ENCODE peak calls at places on chromosomes 13 and 19, in eight cellular contexts. One of them, this sample, is unnamed.

GRCh38 chr19:1019980-1020867 is 699 bp downstream of the TMEM259 start:
- DNase-seq in cardiac septum: no peak
- DNase-seq in cerebellum: no peak
- DNase-seq in tibial nerve: no peak
- DNase-seq in CD4-positive, alpha-beta memory T cell: no peak
- DNase-seq in left lung: peak
- DNase-seq in stimulated activated CD4-positive, alpha-beta T cell treated with anti-CD3 and anti-CD28 coated beads, Interleukin-1b, Interleukin-23, amount 100 ng/mL, for 24 hours: no peak
- DNase-seq in stimulated activated naive CD8-positive, alpha-beta T cell treated with anti-CD3 and anti-CD28 coated beads, Interleukin-15, Interleukin-2, amounts not matched to agents 100 U/mL and 50 U/mL, for 24 hours: peak
- DNase-seq in this sample: no peak

GRCh38 chr19:14006766-14007562 is 844 bp upstream of the RFX1 start:
- DNase-seq in cardiac septum: no peak
- DNase-seq in CD4-positive, alpha-beta memory T cell: no peak
- DNase-seq in stimulated activated CD4-positive, alpha-beta T cell treated with anti-CD3 and anti-CD28 coated beads, Interleukin-1b, Interleukin-23, amount 100 ng/mL, for 24 hours: no peak
- DNase-seq in tibial nerve: no peak
- DNase-seq in left lung: peak
- DNase-seq in cerebellum: peak
- DNase-seq in stimulated activated naive CD8-positive, alpha-beta T cell treated with anti-CD3 and anti-CD28 coated beads, Interleukin-15, Interleukin-2, amounts not matched to agents 100 U/mL and 50 U/mL, for 24 hours: peak
- DNase-seq in this sample: no peak

GRCh38 chr19:52229524-52229923 is 39.7 kb downstream of the PPP2R1A start:
- DNase-seq in cerebellum: no peak
- DNase-seq in left lung: no peak
- DNase-seq in stimulated activated CD4-positive, alpha-beta T cell treated with anti-CD3 and anti-CD28 coated beads, Interleukin-1b, Interleukin-23, amount 100 ng/mL, for 24 hours: no peak
- DNase-seq in CD4-positive, alpha-beta memory T cell: no peak
- DNase-seq in stimulated activated naive CD8-positive, alpha-beta T cell treated with anti-CD3 and anti-CD28 coated beads, Interleukin-15, Interleukin-2, amounts not matched to agents 100 U/mL and 50 U/mL, for 24 hours: no peak
- DNase-seq in cardiac septum: no peak
- DNase-seq in tibial nerve: no peak
- DNase-seq in this sample: no peak

GRCh38 chr13:24087611-24088235 is 72.8 kb upstream of the SPATA13 start:
- DNase-seq in left lung: no peak
- DNase-seq in stimulated activated naive CD8-positive, alpha-beta T cell treated with anti-CD3 and anti-CD28 coated beads, Interleukin-15, Interleukin-2, amounts not matched to agents 100 U/mL and 50 U/mL, for 24 hours: no peak
- DNase-seq in cardiac septum: no peak
- DNase-seq in CD4-positive, alpha-beta memory T cell: no peak
- DNase-seq in cerebellum: no peak
- DNase-seq in tibial nerve: no peak
- DNase-seq in stimulated activated CD4-positive, alpha-beta T cell treated with anti-CD3 and anti-CD28 coated beads, Interleukin-1b, Interleukin-23, amount 100 ng/mL, for 24 hours: no peak
- DNase-seq in this sample: no peak

GRCh38 chr19:41407271-41407670 is 9.7 kb downstream of the BCKDHA start:
- DNase-seq in cardiac septum: no peak
- DNase-seq in stimulated activated naive CD8-positive, alpha-beta T cell treated with anti-CD3 and anti-CD28 coated beads, Interleukin-15, Interleukin-2, amounts not matched to agents 100 U/mL and 50 U/mL, for 24 hours: no peak
- DNase-seq in tibial nerve: no peak
- DNase-seq in stimulated activated CD4-positive, alpha-beta T cell treated with anti-CD3 and anti-CD28 coated beads, Interleukin-1b, Interleukin-23, amount 100 ng/mL, for 24 hours: no peak
- DNase-seq in left lung: no peak
- DNase-seq in cerebellum: no peak
- DNase-seq in CD4-positive, alpha-beta memory T cell: no peak
- DNase-seq in this sample: no peak

GRCh38 chr13:44932850-44933251 is 56.4 kb downstream of the NUFIP1 start:
- DNase-seq in left lung: no peak
- DNase-seq in cerebellum: no peak
- DNase-seq in stimulated activated CD4-positive, alpha-beta T cell treated with anti-CD3 and anti-CD28 coated beads, Interleukin-1b, Interleukin-23, amount 100 ng/mL, for 24 hours: no peak
- DNase-seq in tibial nerve: no peak
- DNase-seq in cardiac septum: no peak
- DNase-seq in CD4-positive, alpha-beta memory T cell: no peak
- DNase-seq in stimulated activated naive CD8-positive, alpha-beta T cell treated with anti-CD3 and anti-CD28 coated beads, Interleukin-15, Interleukin-2, amounts not matched to agents 100 U/mL and 50 U/mL, for 24 hours: no peak
- DNase-seq in this sample: no peak

GRCh38 chr13:74907788-74908187 is 574.2 kb downstream of the TBC1D4 start:
- DNase-seq in cardiac septum: no peak
- DNase-seq in CD4-positive, alpha-beta memory T cell: no peak
- DNase-seq in left lung: no peak
- DNase-seq in stimulated activated CD4-positive, alpha-beta T cell treated with anti-CD3 and anti-CD28 coated beads, Interleukin-1b, Interleukin-23, amount 100 ng/mL, for 24 hours: no peak
- DNase-seq in stimulated activated naive CD8-positive, alpha-beta T cell treated with anti-CD3 and anti-CD28 coated beads, Interleukin-15, Interleukin-2, amounts not matched to agents 100 U/mL and 50 U/mL, for 24 hours: no peak
- DNase-seq in tibial nerve: no peak
- DNase-seq in cerebellum: no peak
- DNase-seq in this sample: no peak

GRCh38 chr19:2549701-2550191 is 73.8 kb downstream of the GADD45B start:
- DNase-seq in stimulated activated CD4-positive, alpha-beta T cell treated with anti-CD3 and anti-CD28 coated beads, Interleukin-1b, Interleukin-23, amount 100 ng/mL, for 24 hours: no peak
- DNase-seq in cerebellum: no peak
- DNase-seq in tibial nerve: peak
- DNase-seq in stimulated activated naive CD8-positive, alpha-beta T cell treated with anti-CD3 and anti-CD28 coated beads, Interleukin-15, Interleukin-2, amounts not matched to agents 100 U/mL and 50 U/mL, for 24 hours: no peak
- DNase-seq in CD4-positive, alpha-beta memory T cell: no peak
- DNase-seq in cardiac septum: no peak
- DNase-seq in left lung: peak
- DNase-seq in this sample: no peak

GRCh38 chr13:108993346-108993745 is 363.9 kb downstream of the MYO16 start:
- DNase-seq in tibial nerve: no peak
- DNase-seq in cerebellum: no peak
- DNase-seq in cardiac septum: no peak
- DNase-seq in stimulated activated naive CD8-positive, alpha-beta T cell treated with anti-CD3 and anti-CD28 coated beads, Interleukin-15, Interleukin-2, amounts not matched to agents 100 U/mL and 50 U/mL, for 24 hours: no peak
- DNase-seq in left lung: no peak
- DNase-seq in stimulated activated CD4-positive, alpha-beta T cell treated with anti-CD3 and anti-CD28 coated beads, Interleukin-1b, Interleukin-23, amount 100 ng/mL, for 24 hours: no peak
- DNase-seq in CD4-positive, alpha-beta memory T cell: no peak
- DNase-seq in this sample: no peak

GRCh38 chr13:67048084-67048792 is 181.9 kb downstream of the PCDH9 start:
- DNase-seq in left lung: no peak
- DNase-seq in stimulated activated naive CD8-positive, alpha-beta T cell treated with anti-CD3 and anti-CD28 coated beads, Interleukin-15, Interleukin-2, amounts not matched to agents 100 U/mL and 50 U/mL, for 24 hours: no peak
- DNase-seq in tibial nerve: no peak
- DNase-seq in CD4-positive, alpha-beta memory T cell: no peak
- DNase-seq in cerebellum: no peak
- DNase-seq in stimulated activated CD4-positive, alpha-beta T cell treated with anti-CD3 and anti-CD28 coated beads, Interleukin-1b, Interleukin-23, amount 100 ng/mL, for 24 hours: no peak
- DNase-seq in cardiac septum: no peak
- DNase-seq in this sample: no peak

GRCh38 chr19:50649433-50650391 is at the start of gene C19orf81:
- DNase-seq in stimulated activated naive CD8-positive, alpha-beta T cell treated with anti-CD3 and anti-CD28 coated beads, Interleukin-15, Interleukin-2, amounts not matched to agents 100 U/mL and 50 U/mL, for 24 hours: no peak
- DNase-seq in left lung: no peak
- DNase-seq in tibial nerve: no peak
- DNase-seq in cerebellum: peak
- DNase-seq in stimulated activated CD4-positive, alpha-beta T cell treated with anti-CD3 and anti-CD28 coated beads, Interleukin-1b, Interleukin-23, amount 100 ng/mL, for 24 hours: no peak
- DNase-seq in cardiac septum: no peak
- DNase-seq in CD4-positive, alpha-beta memory T cell: no peak
- DNase-seq in this sample: peak

GRCh38 chr19:16206046-16206605 is 8.4 kb downstream of the AP1M1 start:
- DNase-seq in cerebellum: no peak
- DNase-seq in cardiac septum: peak
- DNase-seq in stimulated activated naive CD8-positive, alpha-beta T cell treated with anti-CD3 and anti-CD28 coated beads, Interleukin-15, Interleukin-2, amounts not matched to agents 100 U/mL and 50 U/mL, for 24 hours: no peak
- DNase-seq in tibial nerve: no peak
- DNase-seq in left lung: no peak
- DNase-seq in CD4-positive, alpha-beta memory T cell: no peak
- DNase-seq in stimulated activated CD4-positive, alpha-beta T cell treated with anti-CD3 and anti-CD28 coated beads, Interleukin-1b, Interleukin-23, amount 100 ng/mL, for 24 hours: no peak
- DNase-seq in this sample: no peak

GRCh38 chr19:49475995-49476880 is 2.2 kb downstream of the FLT3LG start:
- DNase-seq in CD4-positive, alpha-beta memory T cell: peak
- DNase-seq in stimulated activated naive CD8-positive, alpha-beta T cell treated with anti-CD3 and anti-CD28 coated beads, Interleukin-15, Interleukin-2, amounts not matched to agents 100 U/mL and 50 U/mL, for 24 hours: peak
- DNase-seq in stimulated activated CD4-positive, alpha-beta T cell treated with anti-CD3 and anti-CD28 coated beads, Interleukin-1b, Interleukin-23, amount 100 ng/mL, for 24 hours: no peak
- DNase-seq in cardiac septum: no peak
- DNase-seq in cerebellum: no peak
- DNase-seq in tibial nerve: no peak
- DNase-seq in left lung: no peak
- DNase-seq in this sample: peak

GRCh38 chr13:49444517-49445395 is 682 bp downstream of the SETDB2 start:
- DNase-seq in stimulated activated CD4-positive, alpha-beta T cell treated with anti-CD3 and anti-CD28 coated beads, Interleukin-1b, Interleukin-23, amount 100 ng/mL, for 24 hours: no peak
- DNase-seq in stimulated activated naive CD8-positive, alpha-beta T cell treated with anti-CD3 and anti-CD28 coated beads, Interleukin-15, Interleukin-2, amounts not matched to agents 100 U/mL and 50 U/mL, for 24 hours: peak
- DNase-seq in CD4-positive, alpha-beta memory T cell: peak
- DNase-seq in cerebellum: peak
- DNase-seq in tibial nerve: no peak
- DNase-seq in left lung: no peak
- DNase-seq in cardiac septum: no peak
- DNase-seq in this sample: peak

GRCh38 chr13:39040206-39040605 is 1.9 kb downstream of the NHLRC3 start:
- DNase-seq in tibial nerve: no peak
- DNase-seq in cardiac septum: no peak
- DNase-seq in stimulated activated CD4-positive, alpha-beta T cell treated with anti-CD3 and anti-CD28 coated beads, Interleukin-1b, Interleukin-23, amount 100 ng/mL, for 24 hours: no peak
- DNase-seq in left lung: no peak
- DNase-seq in cerebellum: no peak
- DNase-seq in CD4-positive, alpha-beta memory T cell: no peak
- DNase-seq in stimulated activated naive CD8-positive, alpha-beta T cell treated with anti-CD3 and anti-CD28 coated beads, Interleukin-15, Interleukin-2, amounts not matched to agents 100 U/mL and 50 U/mL, for 24 hours: no peak
- DNase-seq in this sample: no peak

GRCh38 chr19:35295792-35296462 is 4.0 kb downstream of the MAG start:
- DNase-seq in CD4-positive, alpha-beta memory T cell: peak
- DNase-seq in stimulated activated CD4-positive, alpha-beta T cell treated with anti-CD3 and anti-CD28 coated beads, Interleukin-1b, Interleukin-23, amount 100 ng/mL, for 24 hours: no peak
- DNase-seq in left lung: no peak
- DNase-seq in stimulated activated naive CD8-positive, alpha-beta T cell treated with anti-CD3 and anti-CD28 coated beads, Interleukin-15, Interleukin-2, amounts not matched to agents 100 U/mL and 50 U/mL, for 24 hours: peak
- DNase-seq in tibial nerve: no peak
- DNase-seq in cerebellum: no peak
- DNase-seq in cardiac septum: no peak
- DNase-seq in this sample: no peak

GRCh38 chr13:85812282-85812681 is 13.1 kb upstream of the SLITRK6 start:
- DNase-seq in cerebellum: no peak
- DNase-seq in CD4-positive, alpha-beta memory T cell: no peak
- DNase-seq in left lung: no peak
- DNase-seq in stimulated activated CD4-positive, alpha-beta T cell treated with anti-CD3 and anti-CD28 coated beads, Interleukin-1b, Interleukin-23, amount 100 ng/mL, for 24 hours: no peak
- DNase-seq in tibial nerve: no peak
- DNase-seq in cardiac septum: no peak
- DNase-seq in stimulated activated naive CD8-positive, alpha-beta T cell treated with anti-CD3 and anti-CD28 coated beads, Interleukin-15, Interleukin-2, amounts not matched to agents 100 U/mL and 50 U/mL, for 24 hours: no peak
- DNase-seq in this sample: no peak

GRCh38 chr19:21848706-21849105 is 12.7 kb upstream of the ZNF43 start:
- DNase-seq in stimulated activated CD4-positive, alpha-beta T cell treated with anti-CD3 and anti-CD28 coated beads, Interleukin-1b, Interleukin-23, amount 100 ng/mL, for 24 hours: no peak
- DNase-seq in tibial nerve: no peak
- DNase-seq in left lung: no peak
- DNase-seq in stimulated activated naive CD8-positive, alpha-beta T cell treated with anti-CD3 and anti-CD28 coated beads, Interleukin-15, Interleukin-2, amounts not matched to agents 100 U/mL and 50 U/mL, for 24 hours: no peak
- DNase-seq in CD4-positive, alpha-beta memory T cell: no peak
- DNase-seq in cardiac septum: no peak
- DNase-seq in cerebellum: no peak
- DNase-seq in this sample: no peak

GRCh38 chr13:101157261-101157660 is 259.0 kb downstream of the NALCN start:
- DNase-seq in tibial nerve: no peak
- DNase-seq in cerebellum: no peak
- DNase-seq in CD4-positive, alpha-beta memory T cell: no peak
- DNase-seq in left lung: no peak
- DNase-seq in stimulated activated naive CD8-positive, alpha-beta T cell treated with anti-CD3 and anti-CD28 coated beads, Interleukin-15, Interleukin-2, amounts not matched to agents 100 U/mL and 50 U/mL, for 24 hours: no peak
- DNase-seq in cardiac septum: no peak
- DNase-seq in stimulated activated CD4-positive, alpha-beta T cell treated with anti-CD3 and anti-CD28 coated beads, Interleukin-1b, Interleukin-23, amount 100 ng/mL, for 24 hours: no peak
- DNase-seq in this sample: no peak

GRCh38 chr13:41691276-41691675 is 233.9 kb downstream of the RGCC start:
- DNase-seq in stimulated activated CD4-positive, alpha-beta T cell treated with anti-CD3 and anti-CD28 coated beads, Interleukin-1b, Interleukin-23, amount 100 ng/mL, for 24 hours: no peak
- DNase-seq in tibial nerve: no peak
- DNase-seq in stimulated activated naive CD8-positive, alpha-beta T cell treated with anti-CD3 and anti-CD28 coated beads, Interleukin-15, Interleukin-2, amounts not matched to agents 100 U/mL and 50 U/mL, for 24 hours: no peak
- DNase-seq in left lung: no peak
- DNase-seq in cardiac septum: no peak
- DNase-seq in CD4-positive, alpha-beta memory T cell: no peak
- DNase-seq in cerebellum: no peak
- DNase-seq in this sample: no peak

This sample was measured in cerebellar cortex.